ENCODE peak calls at places on chromosomes 2 and 18, in five cellular contexts. O, B, A, W and C are unnamed samples.

GRCh38 chr18:78867131-78867530 is 112.5 kb upstream of the SALL3 start:
- DNase-seq in A (no peak), B (no peak), W (no peak), O (no peak), C (no peak)

GRCh38 chr2:6780765-6781274 is 84.9 kb downstream of the CMPK2 start:
- DNase-seq in A (no peak), O (peak; percentile 92), B (peak; percentile 57), W (no peak), C (peak; percentile 29)

GRCh38 chr2:219911541-219911940 is 284.1 kb downstream of the SLC4A3 start:
- DNase-seq in A (no peak), O (no peak), W (no peak), B (no peak), C (no peak)

GRCh38 chr2:226828164-226828563 is 7.7 kb upstream of the RHBDD1 start:
- DNase-seq in A (no peak), O (no peak), W (no peak), B (no peak), C (no peak)

GRCh38 chr2:112187805-112188596 is 49.8 kb downstream of the FBLN7 start:
- DNase-seq in B (no peak), A (no peak), W (no peak), O (no peak), C (no peak)

GRCh38 chr2:187079901-187080300 is 230.9 kb upstream of the ZSWIM2 start:
- DNase-seq in W (no peak), A (no peak), O (no peak), B (no peak), C (no peak)

GRCh38 chr2:192333642-192334041 is 138.9 kb upstream of the TMEFF2 start:
- DNase-seq in A (no peak), B (no peak), O (no peak), W (no peak), C (no peak)

GRCh38 chr18:42586603-42587002 is 528.9 kb downstream of the RIT2 start:
- DNase-seq in B (no peak), W (no peak), O (no peak), A (no peak), C (no peak)

GRCh38 chr2:177670791-177671528 is 278.4 kb downstream of the AGPS start:
- DNase-seq in O (peak; percentile 11), A (no peak), W (no peak), B (no peak), C (no peak)

GRCh38 chr2:189641565-189641964 is 19.7 kb upstream of the ASNSD1 start:
- DNase-seq in O (no peak), B (no peak), A (no peak), W (no peak), C (no peak)

GRCh38 chr2:37449686-37450392 is 105.4 kb downstream of the QPCT start:
- DNase-seq in W (no peak), B (no peak), O (no peak), A (no peak), C (no peak)